ENCODE peak calls at places on chromosomes 7 and 10, in eight cellular contexts. Y is stimulated activated CD4-positive, alpha-beta T cell treated with anti-CD3 and anti-CD28 coated beads, TNF-alpha, amount 100 ng/mL, for 1 hour; A is fibroblast of the aortic adventitia; K is T-helper 1 cell; H is NCI-H1694; C is esophagus squamous epithelium; X is GM13977; I is SK-N-SH. U is an unnamed sample.

GRCh38 chr10:124019886-124020797 is 73.3 kb downstream of the CHST15 start:
- DNase-seq in Y (no peak), A (no peak), K (no peak), H (no peak), C (no peak), X (no peak), I (no peak), U (no peak)

GRCh38 chr7:24965831-24966708 is 13.9 kb downstream of the OSBPL3 start:
- DNase-seq in Y (no peak), A (no peak), K (no peak), H (no peak), C (no peak), X (peak; percentile 65), I (no peak), U (no peak)

GRCh38 chr7:105046414-105046813 is 32.4 kb downstream of the KMT2E start:
- DNase-seq in Y (no peak), A (peak; percentile 80), K (no peak), H (no peak), C (no peak), X (no peak), I (no peak), U (no peak)

GRCh38 chr10:53836638-53837037 is 964.4 kb downstream of the PCDH15 start:
- DNase-seq in Y (no peak), A (no peak), K (no peak), H (no peak), C (no peak), X (no peak), I (peak; percentile 36), U (no peak)

GRCh38 chr7:16651391-16652254 is 5.6 kb downstream of the BZW2 start:
- DNase-seq in Y (no peak), A (peak; percentile 46), K (no peak), H (no peak), C (no peak), X (no peak), I (no peak), U (peak; percentile 19)

GRCh38 chr10:110495731-110496552 is 1.8 kb upstream of the DUSP5 start:
- DNase-seq in Y (no peak), A (peak; percentile 92), K (no peak), H (no peak), C (no peak), X (peak; percentile 53), I (peak; percentile 71), U (no peak)

GRCh38 chr10:110993024-110993693 is 73.8 kb downstream of the SHOC2 start:
- DNase-seq in Y (no peak), A (peak; percentile 68), K (no peak), H (no peak), C (no peak), X (peak; percentile 31), I (no peak), U (no peak)

GRCh38 chr10:132111121-132111731 is 45.5 kb downstream of the JAKMIP3 start:
- DNase-seq in Y (no peak), A (no peak), K (no peak), H (no peak), C (no peak), X (no peak), I (no peak), U (no peak)

GRCh38 chr10:90742189-90742588 is 115.7 kb downstream of the HTR7 start:
- DNase-seq in Y (no peak), A (peak; percentile 46), K (no peak), H (no peak), C (no peak), X (no peak), I (no peak), U (no peak)